ENCODE peak calls at places on chromosomes 13 and 19, in ten cellular contexts. O is heart right ventricle; E is astrocyte of the hippocampus; T is AG04450; S is GM12892; X is stimulated activated CD8-positive, alpha-beta memory T cell treated with anti-CD3 and anti-CD28 coated beads, Interleukin-7, amount 100 ng/mL, for 1 hour; K is anterior cingulate cortex; F is HTR-8/SVneo; Q is foreskin keratinocyte; V is thyroid gland. B is an unnamed sample.
A peak's percentile ranks its signal among the peaks of the same experiment; 100 is the strongest.

GRCh38 chr13:99218545-99218944 is 17.9 kb downstream of the UBAC2 start:
- DNase-seq in O (peak; percentile 81), E (peak; percentile 46), T (no peak), S (no peak), X (no peak), K (no peak), F (no peak), Q (no peak), V (peak; percentile 92), B (no peak)

GRCh38 chr13:60329221-60329983 is 67.6 kb upstream of the TDRD3 start:
- DNase-seq in O (no peak), E (peak; percentile 60), T (no peak), S (no peak), X (no peak), K (no peak), F (no peak), Q (peak; percentile 6), V (no peak), B (no peak)

GRCh38 chr13:114286808-114287207 is 5.4 kb downstream of the UPF3A start:
- DNase-seq in O (no peak), E (peak; percentile 85), T (no peak), S (no peak), X (no peak), K (no peak), F (no peak), Q (no peak), V (peak; percentile 93), B (peak; percentile 37)

GRCh38 chr19:46529622-46530451 is 34.2 kb upstream of the PNMA8B start:
- DNase-seq in O (peak; percentile 69), E (peak; percentile 81), T (no peak), S (peak; percentile 60), X (peak; percentile 60), K (peak; percentile 18), F (peak; percentile 76), Q (peak; percentile 31), V (peak; percentile 77), B (peak; percentile 92)

GRCh38 chr19:571127-571974 is 1.0 kb upstream of the BSG start:
- DNase-seq in O (no peak), E (peak; percentile 45), T (no peak), S (no peak), X (no peak), K (no peak), F (no peak), Q (no peak), V (peak; percentile 38), B (peak; percentile 83)

GRCh38 chr19:18310118-18310909 is 12.6 kb downstream of the LSM4 start:
- DNase-seq in O (no peak), E (no peak), T (no peak), S (no peak), X (no peak), K (no peak), F (no peak), Q (no peak), V (no peak), B (no peak)

GRCh38 chr19:15841875-15842569 is 26.6 kb upstream of the OR10H1 start:
- DNase-seq in O (no peak), E (no peak), T (no peak), S (no peak), X (no peak), K (no peak), F (no peak), Q (no peak), V (no peak), B (peak; percentile 2)

GRCh38 chr13:49560270-49561063 is 24.9 kb downstream of the RCBTB1 start:
- DNase-seq in O (no peak), E (peak; percentile 31), T (peak; percentile 43), S (no peak), X (no peak), K (no peak), F (no peak), Q (peak; percentile 32), V (no peak), B (no peak)

GRCh38 chr13:78393286-78393685 is 210.1 kb downstream of the POU4F1 start:
- DNase-seq in O (no peak), E (no peak), T (no peak), S (no peak), X (no peak), K (no peak), F (no peak), Q (no peak), V (no peak), B (no peak)

GRCh38 chr19:41332468-41332867 is 21.3 kb downstream of the TGFB1 start:
- DNase-seq in O (no peak), E (no peak), T (no peak), S (no peak), X (no peak), K (no peak), F (no peak), Q (no peak), V (no peak), B (no peak)

GRCh38 chr19:52896431-52897148 is 845 bp downstream of the ZNF320 start:
- DNase-seq in O (peak; percentile 20), E (peak; percentile 51), T (no peak), S (no peak), X (no peak), K (no peak), F (peak; percentile 10), Q (peak; percentile 2), V (peak; percentile 35), B (no peak)

GRCh38 chr19:33684550-33685303 is 63.0 kb downstream of the CHST8 start:
- DNase-seq in O (no peak), E (no peak), T (no peak), S (no peak), X (no peak), K (no peak), F (no peak), Q (no peak), V (peak; percentile 49), B (peak; percentile 56)

GRCh38 chr13:23455401-23456185 is 22.1 kb upstream of the SACS start:
- DNase-seq in O (no peak), E (no peak), T (no peak), S (no peak), X (no peak), K (no peak), F (no peak), Q (no peak), V (no peak), B (no peak)

GRCh38 chr13:73268306-73268705 is 209.5 kb downstream of the KLF5 start:
- DNase-seq in O (no peak), E (no peak), T (no peak), S (no peak), X (no peak), K (no peak), F (no peak), Q (peak; percentile 70), V (no peak), B (no peak)

GRCh38 chr13:23966691-23967615 is 69.7 kb upstream of the C1QTNF9B start:
- DNase-seq in O (no peak), E (no peak), T (no peak), S (no peak), X (no peak), K (no peak), F (no peak), Q (no peak), V (no peak), B (no peak)

GRCh38 chr19:15995536-15995935 is 46.7 kb downstream of the OR10H4 start:
- DNase-seq in O (no peak), E (no peak), T (no peak), S (no peak), X (no peak), K (no peak), F (no peak), Q (no peak), V (no peak), B (no peak)

GRCh38 chr19:33953592-33953991 is 156.9 kb downstream of the KCTD15 start:
- DNase-seq in O (no peak), E (no peak), T (no peak), S (no peak), X (no peak), K (no peak), F (no peak), Q (no peak), V (no peak), B (no peak)

GRCh38 chr19:16078311-16078758 is 2.0 kb downstream of the TPM4 start:
- DNase-seq in O (peak; percentile 33), E (peak; percentile 64), T (no peak), S (no peak), X (no peak), K (no peak), F (no peak), Q (peak; percentile 63), V (no peak), B (peak; percentile 75)

GRCh38 chr19:1057185-1057857 is 9.6 kb upstream of the ARHGAP45 start:
- DNase-seq in O (no peak), E (peak; percentile 68), T (no peak), S (no peak), X (no peak), K (no peak), F (no peak), Q (peak; percentile 53), V (no peak), B (peak; percentile 83)

GRCh38 chr13:83221256-83221655 is 661.0 kb downstream of the SLITRK1 start:
- DNase-seq in O (no peak), E (peak; percentile 19), T (no peak), S (no peak), X (no peak), K (no peak), F (no peak), Q (peak; percentile 47), V (no peak), B (no peak)

GRCh38 chr19:42132851-42133528 is 744 bp upstream of the POU2F2 start:
- DNase-seq in O (peak; percentile 32), E (peak; percentile 82), T (no peak), S (peak; percentile 85), X (peak; percentile 76), K (peak; percentile 24), F (peak; percentile 63), Q (no peak), V (peak; percentile 59), B (peak; percentile 96)

GRCh38 chr19:16516381-16516780 is 20.2 kb downstream of the C19orf44 start:
- DNase-seq in O (no peak), E (no peak), T (no peak), S (no peak), X (no peak), K (no peak), F (no peak), Q (no peak), V (no peak), B (no peak)

GRCh38 chr19:11361037-11361770 is 6.0 kb downstream of the PLPPR2 start:
- DNase-seq in O (no peak), E (peak; percentile 24), T (no peak), S (no peak), X (no peak), K (no peak), F (no peak), Q (no peak), V (peak; percentile 87), B (no peak)

GRCh38 chr13:33671560-33671959 is 146.4 kb upstream of the RFC3 start:
- DNase-seq in O (no peak), E (no peak), T (no peak), S (no peak), X (no peak), K (no peak), F (no peak), Q (no peak), V (no peak), B (no peak)

B was measured in activated effector memory CD4-positive, alpha-beta T cell treated with anti-CD3 and anti-CD28 coated beads, Interleukin-2, amount 50 U/mL, for 16 hours.